ENCODE peak calls at places on chromosomes 12 and 14, in five cellular contexts. One of them, this sample, is unnamed.

GRCh38 chr14:77122555-77123125 is 19.0 kb downstream of the ZDHHC22 start:
- DNase-seq in lung: no peak
- DNase-seq in pons: no peak
- DNase-seq in BE2C: no peak
- DNase-seq in pulmonary artery endothelial cell: no peak
- DNase-seq in this sample: peak

GRCh38 chr14:50829472-50830043 is 1.4 kb downstream of the NIN start:
- DNase-seq in pons: peak
- DNase-seq in lung: no peak
- DNase-seq in BE2C: peak
- DNase-seq in pulmonary artery endothelial cell: no peak
- DNase-seq in this sample: no peak

GRCh38 chr12:2691340-2692111 is 103.2 kb upstream of the FKBP4 start:
- DNase-seq in BE2C: no peak
- DNase-seq in lung: peak
- DNase-seq in pulmonary artery endothelial cell: no peak
- DNase-seq in pons: no peak
- DNase-seq in this sample: peak

GRCh38 chr12:101407054-101407437 is 526 bp downstream of the ARL1 start:
- DNase-seq in lung: peak
- DNase-seq in BE2C: no peak
- DNase-seq in pons: no peak
- DNase-seq in pulmonary artery endothelial cell: no peak
- DNase-seq in this sample: no peak

GRCh38 chr14:69538766-69539165 is 35.9 kb downstream of the CCDC177 start:
- DNase-seq in pons: no peak
- DNase-seq in pulmonary artery endothelial cell: no peak
- DNase-seq in lung: no peak
- DNase-seq in BE2C: no peak
- DNase-seq in this sample: no peak

GRCh38 chr12:20624718-20625117 is 70.4 kb upstream of the SLCO1C1 start:
- DNase-seq in pulmonary artery endothelial cell: no peak
- DNase-seq in BE2C: peak
- DNase-seq in pons: peak
- DNase-seq in lung: no peak
- DNase-seq in this sample: peak

GRCh38 chr12:51632598-51632997 is 41.6 kb downstream of the SCN8A start:
- DNase-seq in pulmonary artery endothelial cell: no peak
- DNase-seq in pons: no peak
- DNase-seq in BE2C: no peak
- DNase-seq in lung: no peak
- DNase-seq in this sample: no peak

GRCh38 chr12:24396266-24396665 is 446.8 kb upstream of the SOX5 start:
- DNase-seq in BE2C: no peak
- DNase-seq in pulmonary artery endothelial cell: no peak
- DNase-seq in pons: peak
- DNase-seq in lung: no peak
- DNase-seq in this sample: no peak

GRCh38 chr12:2667716-2668440 is 126.9 kb upstream of the FKBP4 start:
- DNase-seq in pulmonary artery endothelial cell: no peak
- DNase-seq in lung: no peak
- DNase-seq in BE2C: no peak
- DNase-seq in pons: no peak
- DNase-seq in this sample: no peak

GRCh38 chr12:119668315-119668651 is 350 bp downstream of the PRKAB1 start:
- DNase-seq in BE2C: no peak
- DNase-seq in pons: peak
- DNase-seq in lung: no peak
- DNase-seq in pulmonary artery endothelial cell: no peak
- DNase-seq in this sample: no peak

GRCh38 chr12:1091350-1091749 is 100.3 kb downstream of the ERC1 start:
- DNase-seq in pons: no peak
- DNase-seq in lung: no peak
- DNase-seq in BE2C: no peak
- DNase-seq in pulmonary artery endothelial cell: no peak
- DNase-seq in this sample: no peak

GRCh38 chr12:86914716-86915115 is 658.5 kb upstream of the MGAT4C start:
- DNase-seq in BE2C: peak
- DNase-seq in pulmonary artery endothelial cell: peak
- DNase-seq in pons: peak
- DNase-seq in lung: no peak
- DNase-seq in this sample: peak

GRCh38 chr14:88421286-88421685 is 35.8 kb downstream of the SPATA7 start:
- DNase-seq in pons: no peak
- DNase-seq in lung: no peak
- DNase-seq in BE2C: no peak
- DNase-seq in pulmonary artery endothelial cell: no peak
- DNase-seq in this sample: no peak

GRCh38 chr12:49131051-49131972 is at the start of gene TUBA1B:
- DNase-seq in lung: peak
- DNase-seq in pons: peak
- DNase-seq in pulmonary artery endothelial cell: peak
- DNase-seq in BE2C: peak
- DNase-seq in this sample: peak

GRCh38 chr12:14853966-14854365 is 10.6 kb upstream of the ART4 start:
- DNase-seq in pulmonary artery endothelial cell: no peak
- DNase-seq in pons: no peak
- DNase-seq in lung: no peak
- DNase-seq in BE2C: peak
- DNase-seq in this sample: no peak

GRCh38 chr12:81668475-81668874 is 90.7 kb downstream of the PPFIA2 start:
- DNase-seq in lung: no peak
- DNase-seq in BE2C: no peak
- DNase-seq in pons: peak
- DNase-seq in pulmonary artery endothelial cell: no peak
- DNase-seq in this sample: no peak

GRCh38 chr14:105091335-105092123 is 26.3 kb upstream of the GPR132 start:
- DNase-seq in pulmonary artery endothelial cell: no peak
- DNase-seq in pons: no peak
- DNase-seq in lung: peak
- DNase-seq in BE2C: no peak
- DNase-seq in this sample: no peak

GRCh38 chr14:50501642-50502041 is 30.7 kb downstream of the MAP4K5 start:
- DNase-seq in pulmonary artery endothelial cell: peak
- DNase-seq in BE2C: no peak
- DNase-seq in pons: no peak
- DNase-seq in lung: no peak
- DNase-seq in this sample: no peak

GRCh38 chr12:82730832-82731497 is 44.3 kb downstream of the TMTC2 start:
- DNase-seq in pons: no peak
- DNase-seq in pulmonary artery endothelial cell: no peak
- DNase-seq in lung: no peak
- DNase-seq in BE2C: no peak
- DNase-seq in this sample: no peak

GRCh38 chr12:121804417-121805111 is 755 bp downstream of the SETD1B start:
- DNase-seq in pulmonary artery endothelial cell: no peak
- DNase-seq in pons: no peak
- DNase-seq in BE2C: peak
- DNase-seq in lung: peak
- DNase-seq in this sample: no peak

GRCh38 chr12:9223830-9224229 is 15.6 kb upstream of the PZP start:
- DNase-seq in pons: no peak
- DNase-seq in pulmonary artery endothelial cell: no peak
- DNase-seq in lung: no peak
- DNase-seq in BE2C: no peak
- DNase-seq in this sample: no peak

GRCh38 chr12:507261-507853 is 47.6 kb downstream of the B4GALNT3 start:
- DNase-seq in BE2C: no peak
- DNase-seq in pons: no peak
- DNase-seq in lung: no peak
- DNase-seq in pulmonary artery endothelial cell: no peak
- DNase-seq in this sample: no peak

GRCh38 chr12:33222357-33222756 is 217.3 kb downstream of the SYT10 start:
- DNase-seq in pulmonary artery endothelial cell: no peak
- DNase-seq in pons: no peak
- DNase-seq in lung: no peak
- DNase-seq in BE2C: no peak
- DNase-seq in this sample: no peak

GRCh38 chr12:116662612-116663144 is 75.2 kb downstream of the SPRING1 start:
- DNase-seq in BE2C: peak
- DNase-seq in pulmonary artery endothelial cell: no peak
- DNase-seq in pons: peak
- DNase-seq in lung: no peak
- DNase-seq in this sample: peak

GRCh38 chr12:76123301-76124212 is 39.1 kb upstream of the NAP1L1 start:
- DNase-seq in lung: no peak
- DNase-seq in BE2C: no peak
- DNase-seq in pulmonary artery endothelial cell: peak
- DNase-seq in pons: no peak
- DNase-seq in this sample: no peak

GRCh38 chr12:102702447-102703114 is 214.5 kb downstream of the PAH start:
- DNase-seq in pons: peak
- DNase-seq in lung: peak
- DNase-seq in BE2C: peak
- DNase-seq in pulmonary artery endothelial cell: no peak
- DNase-seq in this sample: peak

GRCh38 chr12:47078733-47079364 is 572 bp upstream of the PCED1B start:
- DNase-seq in pulmonary artery endothelial cell: no peak
- DNase-seq in BE2C: no peak
- DNase-seq in lung: no peak
- DNase-seq in pons: no peak
- DNase-seq in this sample: no peak

GRCh38 chr14:67722293-67722692 is 20.6 kb downstream of the RDH12 start:
- DNase-seq in pons: peak
- DNase-seq in lung: no peak
- DNase-seq in BE2C: peak
- DNase-seq in pulmonary artery endothelial cell: no peak
- DNase-seq in this sample: peak

GRCh38 chr12:113664224-113664681 is 192.6 kb upstream of the LHX5 start:
- DNase-seq in BE2C: no peak
- DNase-seq in pons: no peak
- DNase-seq in pulmonary artery endothelial cell: no peak
- DNase-seq in lung: no peak
- DNase-seq in this sample: peak

GRCh38 chr12:71702590-71702989 is 16.7 kb downstream of the TMEM19 start:
- DNase-seq in pons: no peak
- DNase-seq in pulmonary artery endothelial cell: no peak
- DNase-seq in lung: no peak
- DNase-seq in BE2C: no peak
- DNase-seq in this sample: no peak

GRCh38 chr14:68245146-68246073 is 425.8 kb downstream of the RAD51B start:
- DNase-seq in pons: no peak
- DNase-seq in BE2C: no peak
- DNase-seq in pulmonary artery endothelial cell: no peak
- DNase-seq in lung: no peak
- DNase-seq in this sample: no peak

GRCh38 chr12:1338483-1339177 is 255.8 kb downstream of the FBXL14 start:
- DNase-seq in BE2C: no peak
- DNase-seq in lung: no peak
- DNase-seq in pulmonary artery endothelial cell: no peak
- DNase-seq in pons: no peak
- DNase-seq in this sample: no peak

GRCh38 chr14:74974364-74975058 is 19.1 kb upstream of the PGF start:
- DNase-seq in BE2C: no peak
- DNase-seq in pulmonary artery endothelial cell: no peak
- DNase-seq in pons: no peak
- DNase-seq in lung: no peak
- DNase-seq in this sample: no peak

GRCh38 chr14:63840981-63841380 is 11.8 kb upstream of the SYNE2 start:
- DNase-seq in pulmonary artery endothelial cell: no peak
- DNase-seq in pons: no peak
- DNase-seq in BE2C: peak
- DNase-seq in lung: no peak
- DNase-seq in this sample: peak

GRCh38 chr12:234891-235415 is 21.0 kb upstream of the SLC6A12 start:
- DNase-seq in pons: no peak
- DNase-seq in lung: no peak
- DNase-seq in BE2C: no peak
- DNase-seq in pulmonary artery endothelial cell: no peak
- DNase-seq in this sample: no peak

GRCh38 chr12:82873951-82874350 is 187.2 kb downstream of the TMTC2 start:
- DNase-seq in lung: no peak
- DNase-seq in pons: no peak
- DNase-seq in BE2C: no peak
- DNase-seq in pulmonary artery endothelial cell: no peak
- DNase-seq in this sample: no peak

GRCh38 chr14:76828339-76829015 is 2.3 kb downstream of the LRRC74A start:
- DNase-seq in lung: no peak
- DNase-seq in pulmonary artery endothelial cell: no peak
- DNase-seq in pons: no peak
- DNase-seq in BE2C: no peak
- DNase-seq in this sample: no peak

This sample was measured in WERI-Rb-1.